ENCODE peak calls at places on chromosomes 3 and 15, in five cellular contexts. G is heart left ventricle, N is breast epithelium, M is left ventricle myocardium inferior, V is PC-3. T is an unnamed sample.

GRCh38 chr3:134320749-134321148 is 53.5 kb downstream of the AMOTL2 start:
- DNase-seq in G (no peak), N (no peak), M (no peak), V (peak), T (no peak)

GRCh38 chr3:146100825-146101444 is 60.0 kb downstream of the PLOD2 start:
- DNase-seq in G (no peak), N (no peak), M (no peak), V (no peak), T (no peak)

GRCh38 chr3:13419356-13420050 is 619 bp downstream of the NUP210 start:
- DNase-seq in G (peak), N (no peak), M (peak), V (peak), T (peak)

GRCh38 chr3:4816306-4816705 is 162.9 kb upstream of the BHLHE40 start:
- DNase-seq in G (no peak), N (no peak), M (no peak), V (no peak), T (no peak)

GRCh38 chr3:14148041-14148985 is 23.5 kb downstream of the TMEM43 start:
- DNase-seq in G (no peak), N (no peak), M (no peak), V (no peak), T (no peak)

GRCh38 chr15:101461097-101461496 is 28.4 kb downstream of the PCSK6 start:
- DNase-seq in G (no peak), N (no peak), M (no peak), V (no peak), T (no peak)

GRCh38 chr15:60989696-60990095 is 239.4 kb downstream of the RORA start:
- DNase-seq in G (no peak), N (no peak), M (no peak), V (no peak), T (no peak)

GRCh38 chr15:47787875-47788274 is 70.6 kb downstream of the SEMA6D start:
- DNase-seq in G (peak), N (no peak), M (no peak), V (no peak), T (no peak)

GRCh38 chr15:42449770-42450433 is 41.0 kb downstream of the ZNF106 start:
- DNase-seq in G (no peak), N (no peak), M (no peak), V (no peak), T (no peak)

GRCh38 chr3:23263796-23264195 is 60.7 kb downstream of the UBE2E2 start:
- DNase-seq in G (no peak), N (no peak), M (no peak), V (peak), T (no peak)

GRCh38 chr3:119579366-119580147 is at the start of gene ADPRH:
- DNase-seq in G (peak), N (peak), M (peak), V (peak), T (no peak)

GRCh38 chr3:122101646-122102045 is 46.5 kb downstream of the CD86 start:
- DNase-seq in G (no peak), N (no peak), M (no peak), V (peak), T (no peak)

GRCh38 chr15:22889146-22889818 is 50.8 kb downstream of the NIPA2 start:
- DNase-seq in G (no peak), N (no peak), M (no peak), V (no peak), T (no peak)

GRCh38 chr15:35624881-35625280 is 78.9 kb upstream of the DPH6 start:
- DNase-seq in G (peak), N (no peak), M (no peak), V (no peak), T (no peak)

GRCh38 chr3:50121416-50122032 is 32.8 kb downstream of the RBM5 start:
- DNase-seq in G (peak), N (peak), M (peak), V (peak), T (peak)

GRCh38 chr3:49199900-49200281 is 28.5 kb downstream of the KLHDC8B start:
- DNase-seq in G (no peak), N (no peak), M (no peak), V (no peak), T (no peak)

GRCh38 chr3:49900491-49901153 is 3.1 kb downstream of the MST1R start:
- DNase-seq in G (peak), N (peak), M (peak), V (peak), T (peak)

GRCh38 chr3:46208167-46208704 is at the start of gene CCR1:
- DNase-seq in G (peak), N (no peak), M (peak), V (peak), T (peak)

GRCh38 chr15:89446260-89446891 is 50.0 kb downstream of the RHCG start:
- DNase-seq in G (no peak), N (no peak), M (no peak), V (no peak), T (no peak)

GRCh38 chr15:89444241-89444797 is 52.1 kb downstream of the RHCG start:
- DNase-seq in G (no peak), N (no peak), M (no peak), V (no peak), T (no peak)

GRCh38 chr15:89442671-89443307 is 53.6 kb downstream of the RHCG start:
- DNase-seq in G (no peak), N (no peak), M (no peak), V (peak), T (no peak)

GRCh38 chr15:89445553-89445952 is 50.8 kb downstream of the RHCG start:
- DNase-seq in G (no peak), N (no peak), M (no peak), V (no peak), T (no peak)

GRCh38 chr15:89444855-89445254 is 51.5 kb downstream of the RHCG start:
- DNase-seq in G (no peak), N (no peak), M (no peak), V (no peak), T (no peak)
- H3K27ac ChIP-seq in G (no peak), N (no peak), M (no peak), V (no peak), T (no peak)

GRCh38 chr15:77504871-77505270 is 84.2 kb downstream of the HMG20A start:
- DNase-seq in G (no peak), N (no peak), M (no peak), V (no peak), T (no peak)

GRCh38 chr15:77507151-77507847 is 86.6 kb downstream of the HMG20A start:
- DNase-seq in G (peak), N (peak), M (peak), V (peak), T (no peak)

GRCh38 chr15:77507911-77508310 is 87.2 kb downstream of the HMG20A start:
- DNase-seq in G (peak), N (no peak), M (peak), V (peak), T (peak)

GRCh38 chr15:77505556-77505955 is 84.9 kb downstream of the HMG20A start:
- DNase-seq in G (no peak), N (no peak), M (no peak), V (no peak), T (no peak)

DNA sequence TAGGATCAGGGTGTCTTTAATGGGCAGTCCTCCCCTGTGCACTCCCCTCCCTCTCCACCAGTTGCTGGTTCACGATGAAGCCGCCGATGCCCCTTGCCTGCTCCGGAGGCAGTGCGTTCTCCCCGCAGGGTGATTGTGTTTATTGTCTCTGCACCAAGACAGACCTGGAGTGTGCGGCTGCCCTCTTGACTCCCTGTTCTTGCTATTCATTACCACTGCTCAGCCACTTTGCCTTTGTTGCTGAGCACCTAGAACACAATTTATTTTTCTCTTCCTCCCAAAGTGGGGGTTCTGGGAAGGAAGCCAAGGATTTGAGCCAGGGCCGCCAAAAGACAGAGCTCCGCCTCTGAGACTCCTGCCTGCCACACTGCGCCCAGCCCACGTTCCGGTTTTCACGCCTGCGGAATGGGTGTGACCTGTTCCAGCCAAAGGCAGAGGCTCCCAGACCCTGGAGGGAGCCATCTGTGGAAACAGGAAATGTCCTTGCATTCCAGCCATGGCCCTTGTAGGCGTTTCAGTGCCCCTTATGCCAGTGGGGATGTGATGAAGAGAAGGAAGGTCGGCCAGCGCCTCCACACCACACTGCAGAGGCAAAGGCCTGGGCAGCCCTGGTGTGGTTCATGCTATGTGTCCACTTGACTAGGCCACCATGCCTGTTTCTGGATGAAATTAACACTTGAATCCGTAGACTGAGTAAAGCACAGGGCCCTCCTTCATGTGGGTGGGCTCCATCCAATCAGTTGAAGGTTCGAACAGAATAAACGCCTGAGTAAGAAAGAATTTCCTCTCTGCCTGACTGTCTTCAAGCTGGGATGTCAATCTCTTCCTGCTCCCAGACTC is 85.8 kb downstream of the HMG20A start:
- DNase-seq in G (peak), N (no peak), M (peak), V (no peak), T (peak)
- H3K27ac ChIP-seq in G (peak), N (peak), M (peak), V (peak), T (peak)

GRCh38 chr3:9019244-9019961 is 56.1 kb upstream of the RAD18 start:
- DNase-seq in G (no peak), N (no peak), M (no peak), V (no peak), T (no peak)
- H3K27ac ChIP-seq in G (no peak), N (no peak), M (no peak), V (no peak), T (no peak)

GRCh38 chr15:73964736-73965093 is 27.4 kb downstream of the STOML1 start:
- DNase-seq in G (peak), N (peak), M (peak), V (peak), T (peak)
- H3K27ac ChIP-seq in G (no peak), N (no peak), M (no peak), V (peak), T (no peak)

DNA sequence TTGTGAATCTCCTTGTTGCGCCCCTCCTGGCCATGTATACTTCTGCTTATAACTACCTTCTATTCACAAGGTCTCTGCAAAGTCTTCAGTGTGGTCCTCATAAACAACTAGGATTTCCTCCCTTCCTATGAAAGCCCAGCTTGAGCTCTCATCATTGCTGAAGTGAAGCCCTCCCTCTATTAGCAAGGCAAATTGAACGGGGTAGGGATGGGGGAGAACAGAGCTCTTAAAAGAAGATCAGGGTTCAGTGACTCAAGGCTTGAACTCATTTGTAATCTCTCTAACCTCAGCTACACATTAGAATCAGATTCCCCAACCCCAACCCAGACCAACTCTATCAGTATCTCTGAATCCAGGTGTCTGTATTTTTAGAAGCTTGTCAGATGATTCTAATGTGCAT is 88.3 kb upstream of the ST8SIA2 start:
- DNase-seq in G (no peak), N (no peak), M (no peak), V (no peak), T (no peak)
- H3K27ac ChIP-seq in G (no peak), N (no peak), M (no peak), V (no peak), T (no peak)

GRCh38 chr15:67927501-67928156 is 87.8 kb upstream of the RNU6-1 start:
- DNase-seq in G (peak), N (no peak), M (peak), V (peak), T (no peak)
- H3K27ac ChIP-seq in G (peak), N (no peak), M (peak), V (no peak), T (no peak)

GRCh38 chr15:34514251-34514760 is 69.1 kb downstream of the GOLGA8B start:
- DNase-seq in G (peak), N (no peak), M (peak), V (peak), T (peak)
- H3K27ac ChIP-seq in G (peak), N (peak), M (peak), V (no peak), T (no peak)

T was measured in substantia nigra.